ENCODE peak calls at places on chromosomes 6 and 20, in seven cellular contexts. U, P, G, Y, C, H and N are unnamed samples.

GRCh38 chr6:37456126-37456525 is 23.1 kb downstream of the CMTR1 start:
- DNase-seq in U (peak; percentile 38), P (no peak), Y (no peak), C (no peak), H (peak; percentile 83), G (no peak), N (no peak)

GRCh38 chr20:56447227-56447626 is 21.2 kb upstream of the RTF2 start:
- DNase-seq in G (no peak), U (no peak), C (no peak), P (no peak), H (no peak), Y (no peak), N (no peak)

GRCh38 chr6:3194535-3195376 is 32.7 kb downstream of the TUBB2B start:
- DNase-seq in U (peak; percentile 70), C (no peak), P (no peak), Y (no peak), H (peak; percentile 70), G (no peak), N (no peak)

GRCh38 chr20:18001131-18001921 is 32.5 kb downstream of the MGME1 start:
- DNase-seq in G (no peak), U (peak; percentile 95), P (no peak), Y (peak; percentile 75), C (no peak), H (peak; percentile 73), N (no peak)

GRCh38 chr20:19942611-19943010 is 74.6 kb upstream of the NAA20 start:
- DNase-seq in H (no peak), Y (no peak), P (no peak), C (no peak), U (no peak), G (no peak), N (no peak)

GRCh38 chr6:116762235-116762634 is 3.3 kb downstream of the FAM162B start:
- DNase-seq in Y (no peak), C (no peak), P (no peak), H (no peak), G (no peak), U (no peak), N (no peak)

GRCh38 chr20:63651942-63652191 is 1.4 kb downstream of the STMN3 start:
- DNase-seq in Y (no peak), U (no peak), H (no peak), C (no peak), P (no peak), G (no peak), N (no peak)

GRCh38 chr20:17833036-17833674 is 133.4 kb downstream of the BANF2 start:
- DNase-seq in C (no peak), H (peak; percentile 26), G (no peak), Y (no peak), U (peak; percentile 62), P (no peak), N (no peak)

GRCh38 chr6:48176909-48177308 is 65.9 kb upstream of the PTCHD4 start:
- DNase-seq in Y (no peak), U (no peak), H (no peak), C (no peak), P (no peak), G (no peak), N (no peak)

GRCh38 chr6:29938746-29939508 is 3.4 kb upstream of the HLA-A start:
- DNase-seq in G (no peak), P (no peak), H (no peak), Y (no peak), C (no peak), U (no peak), N (no peak)

GRCh38 chr6:166627875-166628849 is 1.1 kb upstream of the RPS6KA2 start:
- DNase-seq in G (peak; percentile 33), U (peak; percentile 61), P (no peak), H (peak; percentile 48), C (peak; percentile 51), Y (peak; percentile 76), N (peak; percentile 50)

GRCh38 chr6:75096986-75097385 is 108.9 kb downstream of the COL12A1 start:
- DNase-seq in H (no peak), G (no peak), U (no peak), P (no peak), Y (no peak), C (no peak), N (no peak)

GRCh38 chr20:45415822-45416637 is at the start of gene PIGT:
- DNase-seq in H (peak; percentile 69), P (no peak), G (peak; percentile 83), C (peak; percentile 87), U (peak; percentile 79), Y (peak; percentile 89), N (peak; percentile 93)

GRCh38 chr20:51660741-51661608 is 107.2 kb downstream of the ATP9A start:
- DNase-seq in G (no peak), P (no peak), C (no peak), U (peak; percentile 54), H (peak; percentile 93), Y (no peak), N (no peak)

GRCh38 chr6:15956205-15957106 is 172.4 kb upstream of the MYLIP start:
- DNase-seq in P (no peak), Y (no peak), U (peak; percentile 25), G (no peak), H (no peak), C (no peak), N (no peak)

GRCh38 chr20:62029951-62030350 is 35.7 kb downstream of the TAF4 start:
- DNase-seq in P (no peak), Y (no peak), C (no peak), U (no peak), H (no peak), G (no peak), N (no peak)

GRCh38 chr6:118677193-118677592 is 25.8 kb upstream of the CEP85L start:
- DNase-seq in U (peak; percentile 27), Y (no peak), G (no peak), P (no peak), C (no peak), H (no peak), N (no peak)

GRCh38 chr6:77814119-77814518 is 161.3 kb downstream of the MEI4 start:
- DNase-seq in U (no peak), H (no peak), P (no peak), Y (no peak), G (no peak), C (no peak), N (no peak)

GRCh38 chr20:21513181-21513663 is 642 bp downstream of the NKX2-2 start:
- DNase-seq in C (no peak), P (no peak), U (no peak), H (no peak), G (no peak), Y (no peak), N (no peak)

GRCh38 chr6:162554531-162554930 is 173.0 kb downstream of the PRKN start:
- DNase-seq in P (no peak), Y (no peak), G (no peak), U (no peak), C (no peak), H (no peak), N (no peak)

GRCh38 chr20:16308754-16309153 is 264.5 kb downstream of the KIF16B start:
- DNase-seq in P (no peak), U (peak; percentile 4), G (no peak), Y (no peak), C (no peak), H (peak; percentile 3), N (no peak)

GRCh38 chr20:19371112-19371511 is 158.7 kb downstream of the SLC24A3 start:
- DNase-seq in Y (no peak), G (no peak), C (no peak), H (no peak), P (no peak), U (no peak), N (no peak)

GRCh38 chr6:54013966-54014365 is 97.3 kb upstream of the MLIP start:
- DNase-seq in U (no peak), Y (no peak), C (no peak), H (no peak), P (no peak), G (no peak), N (no peak)

GRCh38 chr6:54008589-54008988 is 102.7 kb upstream of the MLIP start:
- DNase-seq in U (no peak), P (no peak), Y (no peak), C (no peak), G (no peak), H (no peak), N (no peak)

GRCh38 chr6:54010340-54011276 is 100.6 kb upstream of the MLIP start:
- DNase-seq in Y (no peak), H (no peak), G (no peak), U (peak; percentile 40), P (no peak), C (no peak), N (no peak)

GRCh38 chr6:54009052-54009654 is 102.1 kb upstream of the MLIP start:
- DNase-seq in Y (no peak), C (no peak), P (no peak), U (no peak), G (no peak), H (no peak), N (no peak)

GRCh38 chr6:54011277-54011648 is 100.0 kb upstream of the MLIP start:
- DNase-seq in P (no peak), G (no peak), H (no peak), U (no peak), C (no peak), Y (no peak), N (no peak)
- H3K4me3 ChIP-seq in P (no peak overlapping the region), G (no peak overlapping the region), H (no peak overlapping the region), U (no peak overlapping the region), C (no peak overlapping the region), Y (no peak overlapping the region), N (no peak overlapping the region)

GRCh38 chr6:36350082-36350481 is 13.4 kb upstream of the BNIP5 start:
- DNase-seq in P (no peak), U (peak; percentile 30), G (no peak), C (no peak), Y (no peak), H (peak; percentile 52), N (no peak)
- H3K27ac ChIP-seq in P (no peak overlapping the region), U (peak overlapping the region; percentile 65), G (no peak overlapping the region), C (no peak overlapping the region), Y (peak overlapping the region; percentile 48), H (peak overlapping the region; percentile 96), N (no peak overlapping the region)

GRCh38 chr6:99402458-99402857 is 8.5 kb upstream of the COQ3 start:
- DNase-seq in U (no peak), H (no peak), Y (no peak), C (no peak), P (no peak), G (no peak), N (no peak)
- H3K36me3 ChIP-seq in U (peaks cover 96% of the 10 kb centered on the region), H (peaks cover 56% of the 10 kb centered on the region), Y (peaks cover 67% of the 10 kb centered on the region), C (peaks cover 72% of the 10 kb centered on the region), P (peaks cover 86% of the 10 kb centered on the region), G (peaks cover 51% of the 10 kb centered on the region), N (peaks cover 49% of the 10 kb centered on the region)

GRCh38 chr6:87291879-87292278 is 30.5 kb upstream of the SMIM8 start:
- DNase-seq in G (no peak), U (no peak), P (no peak), C (no peak), H (no peak), Y (no peak), N (no peak)

GRCh38 chr6:87293526-87293925 is 28.9 kb upstream of the SMIM8 start:
- DNase-seq in U (no peak), C (no peak), G (no peak), P (no peak), Y (no peak), H (no peak), N (no peak)

GRCh38 chr6:87287251-87287650 is 35.1 kb upstream of the SMIM8 start:
- DNase-seq in P (no peak), C (no peak), Y (no peak), U (no peak), G (no peak), H (no peak), N (no peak)

DNA sequence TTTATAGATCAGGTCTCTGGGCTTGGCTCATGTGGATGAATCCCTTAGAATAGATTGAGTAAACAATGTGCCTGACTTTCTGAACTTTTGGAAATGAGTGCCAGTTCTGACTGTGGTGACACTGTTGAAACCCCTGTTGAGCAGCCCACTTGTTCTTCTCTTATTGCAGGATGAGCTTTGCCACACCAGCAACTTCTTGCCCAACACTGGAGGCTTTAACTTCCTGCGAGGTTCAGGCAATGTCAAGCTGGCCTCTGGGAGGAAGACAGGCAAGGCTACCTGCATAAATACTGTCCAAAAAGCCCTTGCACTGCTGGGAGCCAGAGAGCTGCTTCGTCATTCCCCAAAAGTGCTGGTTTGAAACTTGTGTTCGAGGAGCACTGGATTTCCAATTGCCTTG is 32.8 kb upstream of the SMIM8 start:
- DNase-seq in Y (no peak), G (no peak), U (no peak), H (no peak), P (no peak), C (no peak), N (no peak)
- H3K4me3 ChIP-seq in Y (no peak overlapping the region), G (no peak overlapping the region), U (no peak overlapping the region), H (no peak overlapping the region), P (no peak overlapping the region), C (no peak overlapping the region), N (no peak overlapping the region)